ENCODE peak calls at places on chromosomes 13 and 19, in nine cellular contexts. One of them, this sample, is unnamed.

GRCh38 chr19:55152017-55152416 is 3.0 kb upstream of the TNNT1 start:
- DNase-seq in cardiac fibroblast: no peak
- DNase-seq in bronchial epithelial cell: no peak
- DNase-seq in CD8-positive, alpha-beta T cell: no peak
- DNase-seq in tibial artery: no peak
- DNase-seq in NB4: no peak
- DNase-seq in Karpas-422: peak
- DNase-seq in pancreas: no peak
- DNase-seq in thoracic aorta: no peak
- DNase-seq in this sample: no peak

GRCh38 chr13:113906566-113906965 is 42.7 kb upstream of the GAS6 start:
- DNase-seq in cardiac fibroblast: no peak
- DNase-seq in bronchial epithelial cell: no peak
- DNase-seq in CD8-positive, alpha-beta T cell: no peak
- DNase-seq in tibial artery: peak
- DNase-seq in NB4: no peak
- DNase-seq in Karpas-422: no peak
- DNase-seq in pancreas: no peak
- DNase-seq in thoracic aorta: no peak
- DNase-seq in this sample: no peak

GRCh38 chr19:20077791-20078463 is at the start of gene ZNF90:
- DNase-seq in cardiac fibroblast: peak
- DNase-seq in bronchial epithelial cell: peak
- DNase-seq in CD8-positive, alpha-beta T cell: peak
- DNase-seq in tibial artery: peak
- DNase-seq in NB4: peak
- DNase-seq in Karpas-422: peak
- DNase-seq in pancreas: peak
- DNase-seq in thoracic aorta: peak
- DNase-seq in this sample: peak

GRCh38 chr13:48783181-48783630 is 129.5 kb downstream of the CYSLTR2 start:
- DNase-seq in cardiac fibroblast: peak
- DNase-seq in bronchial epithelial cell: peak
- DNase-seq in CD8-positive, alpha-beta T cell: no peak
- DNase-seq in tibial artery: peak
- DNase-seq in NB4: peak
- DNase-seq in Karpas-422: no peak
- DNase-seq in pancreas: peak
- DNase-seq in thoracic aorta: peak
- DNase-seq in this sample: peak

GRCh38 chr13:24693862-24694471 is 13.8 kb downstream of the ATP12A start:
- DNase-seq in cardiac fibroblast: peak
- DNase-seq in bronchial epithelial cell: peak
- DNase-seq in CD8-positive, alpha-beta T cell: peak
- DNase-seq in tibial artery: peak
- DNase-seq in NB4: peak
- DNase-seq in Karpas-422: peak
- DNase-seq in pancreas: peak
- DNase-seq in thoracic aorta: no peak
- DNase-seq in this sample: no peak

GRCh38 chr13:28495586-28496564 is 947 bp upstream of the FLT1 start:
- DNase-seq in cardiac fibroblast: no peak
- DNase-seq in bronchial epithelial cell: no peak
- DNase-seq in CD8-positive, alpha-beta T cell: no peak
- DNase-seq in tibial artery: no peak
- DNase-seq in NB4: peak
- DNase-seq in Karpas-422: no peak
- DNase-seq in pancreas: no peak
- DNase-seq in thoracic aorta: no peak
- DNase-seq in this sample: no peak

GRCh38 chr13:86846501-86846900 is 824.7 kb upstream of the SLITRK5 start:
- DNase-seq in cardiac fibroblast: no peak
- DNase-seq in bronchial epithelial cell: peak
- DNase-seq in CD8-positive, alpha-beta T cell: no peak
- DNase-seq in tibial artery: no peak
- DNase-seq in NB4: no peak
- DNase-seq in Karpas-422: no peak
- DNase-seq in pancreas: no peak
- DNase-seq in thoracic aorta: no peak
- DNase-seq in this sample: no peak

GRCh38 chr13:64078025-64078424 is 2662.4 kb upstream of the PCDH20 start:
- DNase-seq in cardiac fibroblast: no peak
- DNase-seq in bronchial epithelial cell: no peak
- DNase-seq in CD8-positive, alpha-beta T cell: no peak
- DNase-seq in tibial artery: no peak
- DNase-seq in NB4: no peak
- DNase-seq in Karpas-422: no peak
- DNase-seq in pancreas: no peak
- DNase-seq in thoracic aorta: no peak
- DNase-seq in this sample: no peak

GRCh38 chr13:20525144-20525600 is 485 bp downstream of the CRYL1 start:
- DNase-seq in cardiac fibroblast: peak
- DNase-seq in bronchial epithelial cell: peak
- DNase-seq in CD8-positive, alpha-beta T cell: no peak
- DNase-seq in tibial artery: peak
- DNase-seq in NB4: no peak
- DNase-seq in Karpas-422: no peak
- DNase-seq in pancreas: peak
- DNase-seq in thoracic aorta: no peak
- DNase-seq in this sample: peak

GRCh38 chr13:31946091-31946770 is 85.3 kb upstream of the FRY start:
- DNase-seq in cardiac fibroblast: peak
- DNase-seq in bronchial epithelial cell: no peak
- DNase-seq in CD8-positive, alpha-beta T cell: no peak
- DNase-seq in tibial artery: no peak
- DNase-seq in NB4: no peak
- DNase-seq in Karpas-422: no peak
- DNase-seq in pancreas: no peak
- DNase-seq in thoracic aorta: no peak
- DNase-seq in this sample: no peak

GRCh38 chr13:66559093-66559492 is 671.0 kb downstream of the PCDH9 start:
- DNase-seq in cardiac fibroblast: no peak
- DNase-seq in bronchial epithelial cell: no peak
- DNase-seq in CD8-positive, alpha-beta T cell: no peak
- DNase-seq in tibial artery: no peak
- DNase-seq in NB4: no peak
- DNase-seq in Karpas-422: no peak
- DNase-seq in pancreas: no peak
- DNase-seq in thoracic aorta: no peak
- DNase-seq in this sample: no peak

GRCh38 chr19:28065026-28065425 is 1147.9 kb downstream of the UQCRFS1 start:
- DNase-seq in cardiac fibroblast: no peak
- DNase-seq in bronchial epithelial cell: peak
- DNase-seq in CD8-positive, alpha-beta T cell: no peak
- DNase-seq in tibial artery: no peak
- DNase-seq in NB4: no peak
- DNase-seq in Karpas-422: no peak
- DNase-seq in pancreas: no peak
- DNase-seq in thoracic aorta: no peak
- DNase-seq in this sample: no peak

GRCh38 chr13:64935441-64935840 is 2294.7 kb downstream of the PCDH9 start:
- DNase-seq in cardiac fibroblast: no peak
- DNase-seq in bronchial epithelial cell: no peak
- DNase-seq in CD8-positive, alpha-beta T cell: no peak
- DNase-seq in tibial artery: no peak
- DNase-seq in NB4: no peak
- DNase-seq in Karpas-422: no peak
- DNase-seq in pancreas: no peak
- DNase-seq in thoracic aorta: no peak
- DNase-seq in this sample: no peak

GRCh38 chr13:76556632-76557031 is 329.6 kb downstream of the KCTD12 start:
- DNase-seq in cardiac fibroblast: no peak
- DNase-seq in bronchial epithelial cell: no peak
- DNase-seq in CD8-positive, alpha-beta T cell: no peak
- DNase-seq in tibial artery: no peak
- DNase-seq in NB4: no peak
- DNase-seq in Karpas-422: no peak
- DNase-seq in pancreas: no peak
- DNase-seq in thoracic aorta: no peak
- DNase-seq in this sample: no peak

GRCh38 chr13:25885418-25885817 is 166.4 kb downstream of the SHISA2 start:
- DNase-seq in cardiac fibroblast: no peak
- DNase-seq in bronchial epithelial cell: no peak
- DNase-seq in CD8-positive, alpha-beta T cell: no peak
- DNase-seq in tibial artery: no peak
- DNase-seq in NB4: no peak
- DNase-seq in Karpas-422: no peak
- DNase-seq in pancreas: no peak
- DNase-seq in thoracic aorta: no peak
- DNase-seq in this sample: no peak

GRCh38 chr13:24747248-24748151 is 16.5 kb upstream of the RNF17 start:
- DNase-seq in cardiac fibroblast: peak
- DNase-seq in bronchial epithelial cell: no peak
- DNase-seq in CD8-positive, alpha-beta T cell: no peak
- DNase-seq in tibial artery: no peak
- DNase-seq in NB4: peak
- DNase-seq in Karpas-422: no peak
- DNase-seq in pancreas: no peak
- DNase-seq in thoracic aorta: no peak
- DNase-seq in this sample: no peak

GRCh38 chr13:30835442-30835841 is 70.6 kb upstream of the MEDAG start:
- DNase-seq in cardiac fibroblast: no peak
- DNase-seq in bronchial epithelial cell: no peak
- DNase-seq in CD8-positive, alpha-beta T cell: no peak
- DNase-seq in tibial artery: no peak
- DNase-seq in NB4: no peak
- DNase-seq in Karpas-422: no peak
- DNase-seq in pancreas: no peak
- DNase-seq in thoracic aorta: no peak
- DNase-seq in this sample: no peak

GRCh38 chr13:35723061-35723461 is 246.6 kb upstream of the MAB21L1 start:
- DNase-seq in cardiac fibroblast: peak
- DNase-seq in bronchial epithelial cell: no peak
- DNase-seq in CD8-positive, alpha-beta T cell: no peak
- DNase-seq in tibial artery: no peak
- DNase-seq in NB4: peak
- DNase-seq in Karpas-422: no peak
- DNase-seq in pancreas: no peak
- DNase-seq in thoracic aorta: no peak
- DNase-seq in this sample: no peak

GRCh38 chr19:13023666-13024065 is 28.4 kb downstream of the NFIX start:
- DNase-seq in cardiac fibroblast: peak
- DNase-seq in bronchial epithelial cell: no peak
- DNase-seq in CD8-positive, alpha-beta T cell: no peak
- DNase-seq in tibial artery: no peak
- DNase-seq in NB4: no peak
- DNase-seq in Karpas-422: no peak
- DNase-seq in pancreas: no peak
- DNase-seq in thoracic aorta: no peak
- DNase-seq in this sample: no peak

GRCh38 chr19:29378543-29379105 is 147.2 kb upstream of the VSTM2B start:
- DNase-seq in cardiac fibroblast: no peak
- DNase-seq in bronchial epithelial cell: no peak
- DNase-seq in CD8-positive, alpha-beta T cell: no peak
- DNase-seq in tibial artery: peak
- DNase-seq in NB4: no peak
- DNase-seq in Karpas-422: no peak
- DNase-seq in pancreas: no peak
- DNase-seq in thoracic aorta: no peak
- DNase-seq in this sample: peak

GRCh38 chr19:1133471-1133929 is 29.7 kb downstream of the GPX4 start:
- DNase-seq in cardiac fibroblast: no peak
- DNase-seq in bronchial epithelial cell: no peak
- DNase-seq in CD8-positive, alpha-beta T cell: peak
- DNase-seq in tibial artery: no peak
- DNase-seq in NB4: peak
- DNase-seq in Karpas-422: peak
- DNase-seq in pancreas: no peak
- DNase-seq in thoracic aorta: no peak
- DNase-seq in this sample: peak
- H3K4me3 ChIP-seq in cardiac fibroblast: no peak
- H3K4me3 ChIP-seq in bronchial epithelial cell: no peak
- H3K4me3 ChIP-seq in CD8-positive, alpha-beta T cell: no peak
- H3K4me3 ChIP-seq in tibial artery: no peak
- H3K4me3 ChIP-seq in NB4: no peak
- H3K4me3 ChIP-seq in Karpas-422: peak
- H3K4me3 ChIP-seq in pancreas: no peak
- H3K4me3 ChIP-seq in thoracic aorta: peak
- H3K4me3 ChIP-seq in this sample: no peak

GRCh38 chr13:103063376-103063775 is 2.8 kb downstream of the SLC10A2 start:
- DNase-seq in cardiac fibroblast: no peak
- DNase-seq in bronchial epithelial cell: no peak
- DNase-seq in CD8-positive, alpha-beta T cell: no peak
- DNase-seq in tibial artery: no peak
- DNase-seq in NB4: no peak
- DNase-seq in Karpas-422: no peak
- DNase-seq in pancreas: no peak
- DNase-seq in thoracic aorta: no peak
- DNase-seq in this sample: no peak
- H3K4me3 ChIP-seq in cardiac fibroblast: no peak
- H3K4me3 ChIP-seq in bronchial epithelial cell: no peak
- H3K4me3 ChIP-seq in CD8-positive, alpha-beta T cell: no peak
- H3K4me3 ChIP-seq in tibial artery: no peak
- H3K4me3 ChIP-seq in NB4: no peak
- H3K4me3 ChIP-seq in Karpas-422: no peak
- H3K4me3 ChIP-seq in pancreas: no peak
- H3K4me3 ChIP-seq in thoracic aorta: no peak
- H3K4me3 ChIP-seq in this sample: no peak

DNA sequence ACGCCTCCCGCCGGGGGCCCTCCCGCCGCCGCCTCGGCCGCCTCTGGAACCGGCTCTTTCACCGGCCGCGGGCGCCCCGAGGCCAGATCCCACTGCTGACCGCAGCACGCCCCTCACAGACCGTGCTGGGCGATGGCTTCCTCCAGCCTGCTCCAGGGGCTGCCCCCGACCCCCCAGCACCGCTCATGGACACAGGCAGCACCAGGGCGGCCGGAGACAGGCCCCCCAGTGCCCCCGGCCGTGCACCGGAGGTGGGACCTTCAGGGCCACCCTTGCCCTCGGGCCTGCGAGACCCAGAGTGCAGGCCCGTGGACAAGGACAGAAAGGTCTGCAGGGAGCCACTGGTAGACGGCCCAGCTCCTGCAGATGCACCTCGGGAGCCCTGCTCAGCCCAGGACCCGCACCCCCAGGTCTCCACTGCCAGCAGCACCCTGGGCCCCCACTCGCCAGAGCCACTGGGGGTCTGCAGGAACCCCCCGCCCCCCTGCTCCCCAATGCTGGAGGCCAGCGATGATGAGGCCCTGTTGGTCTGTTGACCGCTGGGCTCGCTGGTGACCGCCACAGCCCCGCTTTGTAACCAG is 13.0 kb downstream of the LRP3 start:
- DNase-seq in cardiac fibroblast: no peak
- DNase-seq in bronchial epithelial cell: no peak
- DNase-seq in CD8-positive, alpha-beta T cell: no peak
- DNase-seq in tibial artery: no peak
- DNase-seq in NB4: no peak
- DNase-seq in Karpas-422: no peak
- DNase-seq in pancreas: no peak
- DNase-seq in thoracic aorta: no peak
- DNase-seq in this sample: peak
- H3K4me3 ChIP-seq in cardiac fibroblast: no peak
- H3K4me3 ChIP-seq in bronchial epithelial cell: no peak
- H3K4me3 ChIP-seq in CD8-positive, alpha-beta T cell: no peak
- H3K4me3 ChIP-seq in tibial artery: no peak
- H3K4me3 ChIP-seq in NB4: no peak
- H3K4me3 ChIP-seq in Karpas-422: no peak
- H3K4me3 ChIP-seq in pancreas: no peak
- H3K4me3 ChIP-seq in thoracic aorta: no peak
- H3K4me3 ChIP-seq in this sample: no peak

DNA sequence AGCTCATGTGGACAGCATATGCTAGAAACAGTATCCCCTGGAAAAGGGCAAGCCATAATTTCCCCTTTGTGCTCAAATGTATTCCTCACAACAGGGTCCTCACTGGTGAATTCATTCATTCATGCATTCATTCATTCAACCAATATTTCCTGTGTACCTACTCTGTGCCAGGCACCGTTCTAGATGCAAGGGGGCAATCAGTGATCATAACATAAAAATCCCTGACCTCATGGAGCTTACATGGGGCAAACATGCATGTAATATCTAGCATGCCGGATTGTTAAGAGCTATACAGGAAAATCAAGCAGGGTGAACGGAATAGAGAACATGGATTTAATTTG is 2.6 kb downstream of the RANBP3 start:
- DNase-seq in cardiac fibroblast: no peak
- DNase-seq in bronchial epithelial cell: no peak
- DNase-seq in CD8-positive, alpha-beta T cell: no peak
- DNase-seq in tibial artery: no peak
- DNase-seq in NB4: no peak
- DNase-seq in Karpas-422: no peak
- DNase-seq in pancreas: no peak
- DNase-seq in thoracic aorta: no peak
- DNase-seq in this sample: no peak
- H3K4me3 ChIP-seq in cardiac fibroblast: no peak
- H3K4me3 ChIP-seq in bronchial epithelial cell: no peak
- H3K4me3 ChIP-seq in CD8-positive, alpha-beta T cell: peak
- H3K4me3 ChIP-seq in tibial artery: no peak
- H3K4me3 ChIP-seq in NB4: no peak
- H3K4me3 ChIP-seq in Karpas-422: no peak
- H3K4me3 ChIP-seq in pancreas: no peak
- H3K4me3 ChIP-seq in thoracic aorta: no peak
- H3K4me3 ChIP-seq in this sample: no peak

This sample was measured in right lobe of liver.